ENCODE peak calls at places on chromosomes 13 and 19, in nine cellular contexts. One of them, this sample, is unnamed.

GRCh38 chr19:55597493-55597892 is 1.8 kb downstream of the FIZ1 start:
- DNase-seq in cerebellum: no peak
- DNase-seq in HEK293T: no peak
- DNase-seq in Right ventricle myocardium superior: no peak
- DNase-seq in T-helper 1 cell: no peak
- DNase-seq in colonic mucosa: no peak
- DNase-seq in neuronal stem cell: no peak
- DNase-seq in HTR-8/SVneo: no peak
- DNase-seq in osteoblast: no peak
- DNase-seq in this sample: no peak

GRCh38 chr19:49761249-49761624 is 1.9 kb downstream of the TSKS start:
- DNase-seq in cerebellum: no peak
- DNase-seq in HEK293T: no peak
- DNase-seq in Right ventricle myocardium superior: no peak
- DNase-seq in T-helper 1 cell: no peak
- DNase-seq in colonic mucosa: no peak
- DNase-seq in neuronal stem cell: no peak
- DNase-seq in HTR-8/SVneo: no peak
- DNase-seq in osteoblast: peak
- DNase-seq in this sample: no peak

GRCh38 chr13:40994581-40995230 is 24.4 kb downstream of the ELF1 start:
- DNase-seq in cerebellum: no peak
- DNase-seq in HEK293T: no peak
- DNase-seq in Right ventricle myocardium superior: no peak
- DNase-seq in T-helper 1 cell: no peak
- DNase-seq in colonic mucosa: no peak
- DNase-seq in neuronal stem cell: no peak
- DNase-seq in HTR-8/SVneo: no peak
- DNase-seq in osteoblast: no peak
- DNase-seq in this sample: no peak

GRCh38 chr19:56355517-56355916 is 37.8 kb downstream of the ZNF582 start:
- DNase-seq in cerebellum: no peak
- DNase-seq in HEK293T: no peak
- DNase-seq in Right ventricle myocardium superior: no peak
- DNase-seq in T-helper 1 cell: no peak
- DNase-seq in colonic mucosa: no peak
- DNase-seq in neuronal stem cell: no peak
- DNase-seq in HTR-8/SVneo: no peak
- DNase-seq in osteoblast: no peak
- DNase-seq in this sample: no peak

GRCh38 chr19:3783660-3784584 is 2.3 kb downstream of the MATK start:
- DNase-seq in cerebellum: no peak
- DNase-seq in HEK293T: no peak
- DNase-seq in Right ventricle myocardium superior: no peak
- DNase-seq in T-helper 1 cell: peak
- DNase-seq in colonic mucosa: no peak
- DNase-seq in neuronal stem cell: no peak
- DNase-seq in HTR-8/SVneo: no peak
- DNase-seq in osteoblast: peak
- DNase-seq in this sample: peak

GRCh38 chr13:36259361-36260137 is 38.1 kb downstream of the CCDC169 start:
- DNase-seq in cerebellum: no peak
- DNase-seq in HEK293T: no peak
- DNase-seq in Right ventricle myocardium superior: no peak
- DNase-seq in T-helper 1 cell: no peak
- DNase-seq in colonic mucosa: no peak
- DNase-seq in neuronal stem cell: no peak
- DNase-seq in HTR-8/SVneo: no peak
- DNase-seq in osteoblast: no peak
- DNase-seq in this sample: no peak

GRCh38 chr13:42762917-42763316 is 18.5 kb upstream of the FAM216B start:
- DNase-seq in cerebellum: no peak
- DNase-seq in HEK293T: no peak
- DNase-seq in Right ventricle myocardium superior: no peak
- DNase-seq in T-helper 1 cell: peak
- DNase-seq in colonic mucosa: no peak
- DNase-seq in neuronal stem cell: no peak
- DNase-seq in HTR-8/SVneo: peak
- DNase-seq in osteoblast: peak
- DNase-seq in this sample: no peak

GRCh38 chr13:42041684-42042035 is 6.8 kb upstream of the DGKH start:
- DNase-seq in cerebellum: peak
- DNase-seq in HEK293T: peak
- DNase-seq in Right ventricle myocardium superior: peak
- DNase-seq in T-helper 1 cell: no peak
- DNase-seq in colonic mucosa: peak
- DNase-seq in neuronal stem cell: peak
- DNase-seq in HTR-8/SVneo: peak
- DNase-seq in osteoblast: peak
- DNase-seq in this sample: peak

GRCh38 chr13:47480121-47480520 is 521.0 kb downstream of the SUCLA2 start:
- DNase-seq in cerebellum: no peak
- DNase-seq in HEK293T: no peak
- DNase-seq in Right ventricle myocardium superior: no peak
- DNase-seq in T-helper 1 cell: no peak
- DNase-seq in colonic mucosa: no peak
- DNase-seq in neuronal stem cell: no peak
- DNase-seq in HTR-8/SVneo: no peak
- DNase-seq in osteoblast: no peak
- DNase-seq in this sample: no peak

GRCh38 chr19:55090564-55090963 is 14.9 kb downstream of the EPS8L1 start:
- DNase-seq in cerebellum: no peak
- DNase-seq in HEK293T: no peak
- DNase-seq in Right ventricle myocardium superior: no peak
- DNase-seq in T-helper 1 cell: no peak
- DNase-seq in colonic mucosa: no peak
- DNase-seq in neuronal stem cell: no peak
- DNase-seq in HTR-8/SVneo: no peak
- DNase-seq in osteoblast: peak
- DNase-seq in this sample: no peak

GRCh38 chr19:50489461-50490011 is 12.9 kb upstream of the GARIN5A start:
- DNase-seq in cerebellum: no peak
- DNase-seq in HEK293T: no peak
- DNase-seq in Right ventricle myocardium superior: peak
- DNase-seq in T-helper 1 cell: no peak
- DNase-seq in colonic mucosa: no peak
- DNase-seq in neuronal stem cell: no peak
- DNase-seq in HTR-8/SVneo: no peak
- DNase-seq in osteoblast: no peak
- DNase-seq in this sample: no peak

GRCh38 chr19:51480590-51480989 is 2.3 kb downstream of the CEACAM18 start:
- DNase-seq in cerebellum: no peak
- DNase-seq in HEK293T: peak
- DNase-seq in Right ventricle myocardium superior: no peak
- DNase-seq in T-helper 1 cell: no peak
- DNase-seq in colonic mucosa: no peak
- DNase-seq in neuronal stem cell: no peak
- DNase-seq in HTR-8/SVneo: peak
- DNase-seq in osteoblast: no peak
- DNase-seq in this sample: peak

GRCh38 chr19:41588497-41589209 is 12.7 kb downstream of the CEACAM21 start:
- DNase-seq in cerebellum: no peak
- DNase-seq in HEK293T: peak
- DNase-seq in Right ventricle myocardium superior: no peak
- DNase-seq in T-helper 1 cell: no peak
- DNase-seq in colonic mucosa: no peak
- DNase-seq in neuronal stem cell: no peak
- DNase-seq in HTR-8/SVneo: peak
- DNase-seq in osteoblast: peak
- DNase-seq in this sample: peak

GRCh38 chr13:73880365-73880764 is 253.8 kb downstream of the KLF12 start:
- DNase-seq in cerebellum: no peak
- DNase-seq in HEK293T: peak
- DNase-seq in Right ventricle myocardium superior: no peak
- DNase-seq in T-helper 1 cell: no peak
- DNase-seq in colonic mucosa: no peak
- DNase-seq in neuronal stem cell: no peak
- DNase-seq in HTR-8/SVneo: no peak
- DNase-seq in osteoblast: no peak
- DNase-seq in this sample: no peak

GRCh38 chr13:30334663-30335386 is 27.5 kb upstream of the KATNAL1 start:
- DNase-seq in cerebellum: no peak
- DNase-seq in HEK293T: peak
- DNase-seq in Right ventricle myocardium superior: no peak
- DNase-seq in T-helper 1 cell: peak
- DNase-seq in colonic mucosa: peak
- DNase-seq in neuronal stem cell: peak
- DNase-seq in HTR-8/SVneo: no peak
- DNase-seq in osteoblast: no peak
- DNase-seq in this sample: peak

GRCh38 chr19:10295305-10295846 is 5.6 kb downstream of the ICAM5 start:
- DNase-seq in cerebellum: no peak
- DNase-seq in HEK293T: no peak
- DNase-seq in Right ventricle myocardium superior: peak
- DNase-seq in T-helper 1 cell: peak
- DNase-seq in colonic mucosa: peak
- DNase-seq in neuronal stem cell: no peak
- DNase-seq in HTR-8/SVneo: no peak
- DNase-seq in osteoblast: peak
- DNase-seq in this sample: no peak

This sample was measured in endothelial cell.